ENCODE peak calls at places on chromosomes 1 and 21, in four cellular contexts. H is RWPE2, I is fibroblast of lung, C is stomach. S is an unnamed sample.

GRCh38 chr1:203475012-203475981 is at the start of gene PRELP:
- DNase-seq in H (no peak), I (peak; percentile 60), C (peak; percentile 37), S (peak; percentile 28)

GRCh38 chr1:65393345-65393744 is 27.1 kb upstream of the LEPR start:
- DNase-seq in H (no peak), I (peak; percentile 4), C (no peak), S (no peak)

GRCh38 chr1:239977414-239977813 is 114.3 kb upstream of the FMN2 start:
- DNase-seq in H (no peak), I (no peak), C (no peak), S (no peak)

GRCh38 chr1:30805301-30806003 is 47.9 kb upstream of the LAPTM5 start:
- DNase-seq in H (no peak), I (no peak), C (no peak), S (no peak)

GRCh38 chr1:84164156-84164555 is 20.1 kb downstream of the PRKACB start:
- DNase-seq in H (no peak), I (peak; percentile 64), C (no peak), S (no peak)

GRCh38 chr1:74485622-74486021 is 26.8 kb downstream of the LRRC53 start:
- DNase-seq in H (no peak), I (no peak), C (no peak), S (no peak)

GRCh38 chr1:8089535-8090228 is 63.6 kb upstream of the ERRFI1 start:
- DNase-seq in H (no peak), I (peak; percentile 24), C (no peak), S (no peak)

GRCh38 chr1:41783189-41783639 is 135.5 kb downstream of the HIVEP3 start:
- DNase-seq in H (no peak), I (peak; percentile 56), C (no peak), S (no peak)

GRCh38 chr1:39195166-39196111 is 9.1 kb upstream of the MACF1 start:
- DNase-seq in H (no peak), I (peak; percentile 84), C (no peak), S (no peak)

GRCh38 chr21:40049031-40049958 is 182.1 kb downstream of the PCP4 start:
- DNase-seq in H (no peak), I (no peak), C (no peak), S (no peak)

GRCh38 chr1:116075981-116076380 is 35.2 kb upstream of the MAB21L3 start:
- DNase-seq in H (no peak), I (no peak), C (no peak), S (no peak)

GRCh38 chr1:26029864-26030481 is 8.4 kb downstream of the EXTL1 start:
- DNase-seq in H (no peak), I (peak; percentile 6), C (no peak), S (no peak)

GRCh38 chr1:26028490-26028980 is 7.0 kb downstream of the EXTL1 start:
- DNase-seq in H (no peak), I (no peak), C (no peak), S (no peak)

GRCh38 chr1:26025517-26025916 is 3.9 kb downstream of the EXTL1 start:
- DNase-seq in H (no peak), I (no peak), C (no peak), S (no peak)

GRCh38 chr1:26029054-26029863 is 7.7 kb downstream of the EXTL1 start:
- DNase-seq in H (no peak), I (no peak), C (no peak), S (no peak)

DNA sequence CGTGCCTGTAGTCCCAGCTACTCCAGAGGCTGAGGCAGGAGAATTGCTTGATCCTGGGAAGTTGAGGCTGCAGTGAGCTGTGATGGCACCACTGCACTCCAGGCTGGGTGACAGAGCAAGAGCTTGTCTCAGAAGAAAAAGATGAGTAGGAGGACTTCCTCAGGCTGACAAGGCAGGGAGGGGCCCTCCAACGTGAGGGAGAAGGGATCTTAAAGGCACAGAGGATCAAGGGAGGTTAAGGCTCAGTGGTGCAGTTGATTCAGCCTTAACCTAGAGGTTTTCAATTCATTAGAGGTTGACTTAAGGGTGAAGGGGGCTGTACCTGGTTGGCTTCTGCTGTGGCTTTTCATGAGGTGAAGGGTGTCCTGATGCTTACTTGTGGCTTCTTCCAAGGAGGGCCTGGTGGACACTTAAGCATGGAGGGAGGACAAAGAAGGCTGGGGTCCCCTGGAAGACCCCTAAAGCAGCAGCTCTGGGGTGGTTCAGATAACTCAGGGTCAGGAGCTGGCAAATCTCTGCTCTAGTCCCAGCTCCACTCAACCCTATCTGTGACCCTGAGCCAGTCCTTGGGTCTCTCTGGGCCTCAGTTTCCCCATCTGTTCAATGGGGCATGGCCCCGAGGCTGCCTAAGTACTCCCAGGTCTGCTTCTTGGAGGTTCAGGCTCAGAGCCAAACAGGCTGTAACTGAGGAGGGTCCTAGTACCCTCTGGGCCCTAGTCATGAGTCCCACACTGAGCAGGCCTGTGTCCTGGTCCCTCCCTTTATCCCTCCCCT is 6.3 kb downstream of the EXTL1 start:
- DNase-seq in H (no peak), I (no peak), C (no peak), S (no peak)
- H3K4me3 ChIP-seq in H (no peak overlapping the region), I (no peak overlapping the region), C (no peak overlapping the region), S (no peak overlapping the region)

GRCh38 chr1:205769641-205770365 is 5.5 kb downstream of the RAB29 start:
- DNase-seq in H (no peak), I (no peak), C (no peak), S (no peak)
- H3K4me1 ChIP-seq in H (peaks cover 8% of the 10 kb centered on the region), I (peaks cover 8% of the 10 kb centered on the region), C (peaks cover 11% of the 10 kb centered on the region), S (no peaks in the 10 kb centered on the region)

DNA sequence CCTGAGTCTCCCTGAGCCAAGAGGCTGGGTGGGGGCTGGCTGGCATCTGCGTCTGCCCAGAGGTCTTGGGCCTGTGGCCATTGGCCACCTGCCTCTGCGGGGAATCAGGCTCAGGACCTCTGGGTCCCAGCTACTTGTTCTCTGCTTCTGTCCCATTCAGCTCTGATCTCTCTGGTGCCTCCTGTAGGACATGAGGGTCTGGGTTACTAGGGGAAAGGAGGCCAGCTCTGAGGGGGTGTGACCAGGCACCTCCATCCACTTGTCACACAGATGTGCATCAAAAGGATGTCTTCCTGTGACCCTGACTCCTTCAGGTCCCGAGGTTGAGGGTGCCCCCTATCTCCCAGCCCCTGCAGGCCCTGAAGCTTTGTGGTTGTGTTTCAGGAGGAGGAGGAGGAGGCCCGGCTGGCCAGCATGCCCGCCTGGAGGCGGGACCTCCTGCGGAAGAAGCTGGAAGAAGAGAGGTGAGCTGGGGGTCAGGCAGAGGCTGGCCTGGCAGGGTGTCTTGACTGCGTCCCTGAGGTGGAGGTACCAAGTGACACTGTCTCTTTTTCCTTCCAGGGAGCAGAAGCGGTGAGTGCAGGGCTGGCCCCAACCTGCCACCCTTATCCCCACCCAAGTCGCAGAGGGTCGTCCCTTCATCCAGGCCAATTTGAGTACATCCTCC is 9.0 kb downstream of the TNFRSF25 start:
- DNase-seq in H (no peak), I (no peak), C (no peak), S (no peak)
- H3K4me3 ChIP-seq in H (no peak overlapping the region), I (no peak overlapping the region), C (no peak overlapping the region), S (no peak overlapping the region)

GRCh38 chr1:9322845-9323244 is 30.2 kb downstream of the SPSB1 start:
- DNase-seq in H (no peak), I (no peak), C (no peak), S (no peak)
- H3K4me1 ChIP-seq in H (peaks cover 18% of the 10 kb centered on the region), I (peaks cover 27% of the 10 kb centered on the region), C (peaks cover 92% of the 10 kb centered on the region), S (peaks cover 4% of the 10 kb centered on the region)